ENCODE peak calls at places on chromosomes 2 and 18, in four cellular contexts. J is RWPE2; D is CD8-positive, alpha-beta T cell; Q is PC-9. Y is an unnamed sample. For H3K9me3, the result is how much of the 10 kb centered on the place peaks cover.

GRCh38 chr2:120482334-120482733 is 136.4 kb downstream of the INHBB start:
- DNase-seq in J (peak), D (no peak), Q (no peak), Y (no peak)

GRCh38 chr2:101467306-101467705 is 7.6 kb downstream of the RFX8 start:
- DNase-seq in J (no peak), D (no peak), Q (no peak), Y (no peak)

GRCh38 chr18:11154369-11154982 is 5.1 kb upstream of the PIEZO2 start:
- DNase-seq in J (no peak), D (no peak), Q (peak), Y (peak)

GRCh38 chr2:127479219-127479825 is 47.0 kb downstream of the IWS1 start:
- DNase-seq in J (no peak), D (no peak), Q (peak), Y (peak)

GRCh38 chr18:10900435-10900834 is 248.9 kb downstream of the PIEZO2 start:
- DNase-seq in J (no peak), D (no peak), Q (no peak), Y (no peak)

GRCh38 chr2:222523783-222524544 is 99.6 kb downstream of the SGPP2 start:
- DNase-seq in J (no peak), D (no peak), Q (no peak), Y (no peak)

GRCh38 chr2:100655936-100656534 is 93.2 kb downstream of the PDCL3 start:
- DNase-seq in J (no peak), D (no peak), Q (no peak), Y (peak)

GRCh38 chr2:173109253-173110188 is 33.9 kb downstream of the MAP3K20 start:
- DNase-seq in J (no peak), D (no peak), Q (peak), Y (peak)

GRCh38 chr2:60549250-60550150 is 4.0 kb downstream of the BCL11A start:
- DNase-seq in J (no peak), D (no peak), Q (no peak), Y (peak)

GRCh38 chr18:22913861-22914260 is 19.3 kb upstream of the RBBP8 start:
- DNase-seq in J (peak), D (no peak), Q (peak), Y (no peak)

GRCh38 chr2:88698498-88699233 is 7.2 kb downstream of the RPIA start:
- DNase-seq in J (no peak), D (no peak), Q (peak), Y (no peak)

GRCh38 chr2:62467100-62467474 is 38.9 kb downstream of the TMEM17 start:
- DNase-seq in J (no peak), D (no peak), Q (no peak), Y (no peak)

GRCh38 chr2:241052677-241053360 is 49.3 kb downstream of the MTERF4 start:
- DNase-seq in J (peak), D (no peak), Q (no peak), Y (no peak)

GRCh38 chr18:38611036-38611964 is 1045.7 kb upstream of the CELF4 start:
- DNase-seq in J (no peak), D (no peak), Q (no peak), Y (no peak)

GRCh38 chr2:216936954-216937357 is 77.1 kb upstream of the TNP1 start:
- DNase-seq in J (no peak), D (no peak), Q (no peak), Y (no peak)

GRCh38 chr18:36828157-36828629 is 609 bp downstream of the TPGS2 start:
- DNase-seq in J (no peak), D (peak), Q (peak), Y (peak)

GRCh38 chr18:11040823-11041712 is 108.3 kb downstream of the PIEZO2 start:
- DNase-seq in J (no peak), D (no peak), Q (no peak), Y (peak)

GRCh38 chr18:3447035-3447894 is 2.7 kb upstream of the TGIF1 start:
- DNase-seq in J (no peak), D (no peak), Q (peak), Y (peak)

GRCh38 chr2:235468978-235469694 is 24.7 kb upstream of the AGAP1 start:
- DNase-seq in J (no peak), D (no peak), Q (peak), Y (peak)

GRCh38 chr2:26013668-26014067 is 20.2 kb upstream of the RAB10 start:
- DNase-seq in J (no peak), D (no peak), Q (peak), Y (no peak)

GRCh38 chr2:143051480-143051879 is 77.7 kb upstream of the ARHGAP15 start:
- DNase-seq in J (no peak), D (no peak), Q (no peak), Y (no peak)

GRCh38 chr2:149857344-149857743 is 269.8 kb upstream of the MMADHC start:
- DNase-seq in J (no peak), D (no peak), Q (no peak), Y (peak)

GRCh38 chr2:88192613-88193012 is 22.5 kb downstream of the THNSL2 start:
- DNase-seq in J (no peak), D (no peak), Q (no peak), Y (no peak)

GRCh38 chr2:201152999-201153398 is 29.9 kb upstream of the CASP10 start:
- DNase-seq in J (no peak), D (no peak), Q (no peak), Y (no peak)

GRCh38 chr2:234496835-234497591 is at the start of gene ARL4C:
- DNase-seq in J (no peak), D (peak), Q (no peak), Y (peak)

GRCh38 chr18:47915229-47915628 is 15.2 kb downstream of the SMAD2 start:
- DNase-seq in J (no peak), D (no peak), Q (no peak), Y (no peak)

DNA sequence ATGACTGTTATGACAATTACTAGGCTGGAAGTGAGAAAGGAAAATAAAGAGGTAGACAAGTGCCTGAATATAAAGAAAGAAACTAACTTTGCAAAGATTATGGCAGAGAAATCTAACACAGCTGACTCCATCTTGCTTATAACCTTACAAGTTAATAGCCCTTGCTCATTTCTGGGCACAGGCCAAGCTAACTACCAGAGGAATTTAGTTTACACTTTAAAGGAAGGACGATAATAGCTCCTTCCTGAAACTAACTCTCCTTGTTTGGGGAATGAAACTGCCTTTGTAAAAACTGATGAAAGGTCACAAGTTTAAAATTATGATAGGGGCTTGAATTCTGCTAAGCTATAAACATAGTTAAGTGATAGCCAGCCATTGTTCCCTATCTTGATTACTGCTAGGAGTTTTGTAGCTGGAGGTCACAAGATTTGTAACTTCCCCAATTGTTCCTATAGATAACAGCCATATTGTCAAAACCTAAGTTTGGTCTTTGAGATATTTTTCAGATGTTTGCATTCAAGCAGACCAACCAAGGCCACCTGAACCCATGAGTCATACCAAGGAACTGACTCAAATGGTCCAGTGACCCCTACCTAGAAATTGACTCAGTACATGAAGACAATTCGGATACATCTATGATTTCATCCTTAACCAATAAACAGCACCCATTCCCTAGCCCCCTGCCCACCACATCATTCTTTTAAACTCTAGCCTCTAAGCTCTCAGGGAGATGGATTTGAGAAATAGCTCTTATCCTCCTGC is 209.2 kb upstream of the LRATD1 start:
- DNase-seq in J (no peak), D (no peak), Q (no peak), Y (no peak)
- H3K9me3 ChIP-seq in J (under half), D (under half), Q (under half), Y (under half)

GRCh38 chr2:175363719-175364118 is 182.2 kb upstream of the ATP5MC3 start:
- DNase-seq in J (no peak), D (no peak), Q (no peak), Y (no peak)
- H3K9me3 ChIP-seq in J (under half), D (under half), Q (under half), Y (under half)

GRCh38 chr18:5097116-5097703 is 99.8 kb downstream of the AKAIN1 start:
- DNase-seq in J (no peak), D (no peak), Q (no peak), Y (no peak)

GRCh38 chr18:5095239-5095638 is 101.8 kb downstream of the AKAIN1 start:
- DNase-seq in J (no peak), D (no peak), Q (no peak), Y (no peak)

GRCh38 chr18:5093902-5094301 is 103.2 kb downstream of the AKAIN1 start:
- DNase-seq in J (no peak), D (no peak), Q (no peak), Y (no peak)

DNA sequence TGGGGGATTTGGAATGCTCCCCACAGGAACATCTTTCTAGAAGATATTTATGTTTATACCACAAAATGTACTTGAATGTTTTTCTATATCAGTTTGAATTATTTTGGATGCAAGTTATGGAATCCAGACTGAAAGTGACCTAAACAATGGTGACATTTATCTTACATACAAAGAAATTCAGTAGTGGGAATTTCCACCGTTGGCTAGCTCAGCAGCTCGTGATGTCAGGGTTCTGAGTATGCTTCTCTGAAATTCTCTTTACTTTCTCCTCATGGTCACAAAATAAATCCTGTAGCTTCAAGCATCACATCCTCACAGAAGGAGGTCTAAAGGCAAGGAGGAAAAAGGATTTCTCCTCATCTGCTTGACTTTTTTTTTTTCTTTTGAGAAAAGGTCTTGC is 105.3 kb downstream of the AKAIN1 start:
- DNase-seq in J (no peak), D (no peak), Q (no peak), Y (no peak)
- H3K9me3 ChIP-seq in J (under half), D (under half), Q (under half), Y (under half)

GRCh38 chr2:2788076-2788475 is 457.0 kb upstream of the MYT1L start:
- DNase-seq in J (no peak), D (no peak), Q (no peak), Y (no peak)

GRCh38 chr2:2791031-2791430 is 460.0 kb upstream of the MYT1L start:
- DNase-seq in J (no peak), D (no peak), Q (no peak), Y (no peak)

GRCh38 chr2:2782007-2782406 is 450.9 kb upstream of the MYT1L start:
- DNase-seq in J (no peak), D (no peak), Q (no peak), Y (no peak)

GRCh38 chr2:2791606-2792005 is 460.5 kb upstream of the MYT1L start:
- DNase-seq in J (no peak), D (no peak), Q (no peak), Y (no peak)

GRCh38 chr2:2787301-2787907 is 456.3 kb upstream of the MYT1L start:
- DNase-seq in J (no peak), D (no peak), Q (no peak), Y (no peak)
- H3K9me3 ChIP-seq in J (under half), D (under half), Q (under half), Y (under half)

DNA sequence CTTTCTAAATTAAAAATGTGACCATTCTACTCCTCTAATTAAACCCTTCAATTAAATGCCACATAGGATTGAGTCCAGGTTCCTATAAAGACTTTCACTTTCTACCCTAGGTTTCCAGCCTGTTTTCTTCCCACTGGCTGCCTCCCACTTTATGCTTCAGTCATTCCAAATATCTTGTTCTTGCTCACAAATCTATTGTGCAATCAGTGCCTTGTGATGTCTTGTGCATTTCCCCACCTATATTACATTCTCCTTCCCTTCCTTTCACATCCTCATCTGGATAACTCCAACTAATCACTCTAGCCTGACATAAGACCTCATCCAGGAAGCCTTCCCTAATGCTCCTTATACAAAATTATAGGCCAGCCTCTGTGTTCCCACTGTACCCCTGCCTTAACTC is 281.7 kb upstream of the LRATD1 start:
- DNase-seq in J (no peak), D (no peak), Q (no peak), Y (no peak)
- H3K9me3 ChIP-seq in J (under half), D (under half), Q (under half), Y (under half)

GRCh38 chr18:78297048-78297447 is 682.6 kb upstream of the SALL3 start:
- DNase-seq in J (no peak), D (no peak), Q (no peak), Y (no peak)
- H3K9me3 ChIP-seq in J (under half), D (under half), Q (under half), Y (under half)